ENCODE peak calls at places on chromosome 9, in six cellular contexts. One of them, this sample, is unnamed.

GRCh38 chr9:21030389-21031035 is 928 bp downstream of the HACD4 start:
- DNase-seq in HCT116: no peak
- DNase-seq in transverse colon: no peak
- DNase-seq in GM23338: peak
- DNase-seq in Panc1: no peak
- DNase-seq in breast epithelium: no peak
- DNase-seq in this sample: peak

GRCh38 chr9:69637801-69638200 is 34.4 kb downstream of the APBA1 start:
- DNase-seq in HCT116: no peak
- DNase-seq in transverse colon: no peak
- DNase-seq in GM23338: no peak
- DNase-seq in Panc1: no peak
- DNase-seq in breast epithelium: no peak
- DNase-seq in this sample: peak

GRCh38 chr9:693460-694390 is 147.8 kb upstream of the DMRT1 start:
- DNase-seq in HCT116: no peak
- DNase-seq in transverse colon: peak
- DNase-seq in GM23338: peak
- DNase-seq in Panc1: no peak
- DNase-seq in breast epithelium: no peak
- DNase-seq in this sample: peak

GRCh38 chr9:138120072-138120471 is 242.5 kb downstream of the CACNA1B start:
- DNase-seq in HCT116: no peak
- DNase-seq in transverse colon: no peak
- DNase-seq in GM23338: no peak
- DNase-seq in Panc1: no peak
- DNase-seq in breast epithelium: no peak
- DNase-seq in this sample: no peak

GRCh38 chr9:92328225-92328624 is 2.5 kb downstream of the CENPP start:
- DNase-seq in HCT116: peak
- DNase-seq in transverse colon: no peak
- DNase-seq in GM23338: peak
- DNase-seq in Panc1: no peak
- DNase-seq in breast epithelium: no peak
- DNase-seq in this sample: peak

GRCh38 chr9:28925184-28925583 is 1351.9 kb upstream of the C9orf72 start:
- DNase-seq in HCT116: no peak
- DNase-seq in transverse colon: no peak
- DNase-seq in GM23338: no peak
- DNase-seq in Panc1: no peak
- DNase-seq in breast epithelium: no peak
- DNase-seq in this sample: no peak

GRCh38 chr9:96256800-96257199 is 45.2 kb downstream of the HSD17B3 start:
- DNase-seq in HCT116: peak
- DNase-seq in transverse colon: no peak
- DNase-seq in GM23338: peak
- DNase-seq in Panc1: no peak
- DNase-seq in breast epithelium: no peak
- DNase-seq in this sample: peak

GRCh38 chr9:14439555-14439954 is 125.6 kb upstream of the NFIB start:
- DNase-seq in HCT116: no peak
- DNase-seq in transverse colon: no peak
- DNase-seq in GM23338: no peak
- DNase-seq in Panc1: no peak
- DNase-seq in breast epithelium: no peak
- DNase-seq in this sample: no peak

GRCh38 chr9:113143432-113144227 is 7.2 kb upstream of the SLC31A2 start:
- DNase-seq in HCT116: no peak
- DNase-seq in transverse colon: no peak
- DNase-seq in GM23338: no peak
- DNase-seq in Panc1: no peak
- DNase-seq in breast epithelium: no peak
- DNase-seq in this sample: no peak
- TF ChIP-seq POLR2AphosphoS5 in HCT116: no peak
- TF ChIP-seq POLR2AphosphoS5 in transverse colon: no peak
- TF ChIP-seq POLR2AphosphoS5 in GM23338: no peak
- TF ChIP-seq POLR2AphosphoS5 in Panc1: no peak
- TF ChIP-seq POLR2AphosphoS5 in breast epithelium: no peak
- TF ChIP-seq POLR2AphosphoS5 in this sample: no peak

DNA sequence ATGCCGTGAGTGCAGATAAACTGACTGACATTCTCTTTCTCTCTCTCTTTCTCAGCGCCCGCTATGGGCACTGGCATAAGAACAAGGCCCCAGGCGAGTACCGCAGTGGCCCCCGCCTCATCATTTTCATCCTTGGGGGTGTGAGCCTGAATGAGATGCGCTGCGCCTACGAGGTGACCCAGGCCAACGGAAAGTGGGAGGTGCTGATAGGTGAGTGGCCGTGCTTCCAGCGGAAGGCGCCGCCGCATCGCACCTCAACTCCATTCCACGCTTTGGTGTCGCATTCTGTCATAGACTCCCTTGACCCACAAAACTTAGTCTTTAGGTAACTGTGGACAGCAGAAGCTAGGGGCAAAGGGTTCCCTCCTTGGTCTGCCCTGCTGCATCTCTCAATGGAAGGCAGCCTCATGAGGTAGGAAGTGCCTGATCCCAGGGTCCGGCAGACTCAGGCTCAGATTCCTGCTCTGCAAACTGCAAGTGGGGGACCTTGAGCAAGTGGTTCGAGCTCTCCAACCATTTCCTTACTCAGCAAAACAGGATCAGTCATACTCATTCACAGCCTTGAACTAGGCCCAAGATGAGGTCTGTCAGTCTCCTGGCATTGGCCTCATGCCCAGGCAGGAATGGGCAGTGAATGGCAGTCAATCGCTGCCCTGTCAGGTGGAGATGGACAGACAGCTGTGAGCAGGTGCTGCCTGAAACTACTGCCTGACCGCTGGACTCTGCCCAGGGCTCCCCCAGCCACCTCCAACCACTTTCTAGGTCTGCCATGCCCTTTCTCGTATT is 24.2 kb upstream of the CFAP157 start:
- DNase-seq in HCT116: no peak
- DNase-seq in transverse colon: no peak
- DNase-seq in GM23338: no peak
- DNase-seq in Panc1: no peak
- DNase-seq in breast epithelium: no peak
- DNase-seq in this sample: no peak
- TF ChIP-seq POLR2AphosphoS5 in HCT116: no peak
- TF ChIP-seq POLR2AphosphoS5 in transverse colon: no peak
- TF ChIP-seq POLR2AphosphoS5 in GM23338: no peak
- TF ChIP-seq POLR2AphosphoS5 in Panc1: no peak
- TF ChIP-seq POLR2AphosphoS5 in breast epithelium: no peak
- TF ChIP-seq POLR2AphosphoS5 in this sample: no peak

DNA sequence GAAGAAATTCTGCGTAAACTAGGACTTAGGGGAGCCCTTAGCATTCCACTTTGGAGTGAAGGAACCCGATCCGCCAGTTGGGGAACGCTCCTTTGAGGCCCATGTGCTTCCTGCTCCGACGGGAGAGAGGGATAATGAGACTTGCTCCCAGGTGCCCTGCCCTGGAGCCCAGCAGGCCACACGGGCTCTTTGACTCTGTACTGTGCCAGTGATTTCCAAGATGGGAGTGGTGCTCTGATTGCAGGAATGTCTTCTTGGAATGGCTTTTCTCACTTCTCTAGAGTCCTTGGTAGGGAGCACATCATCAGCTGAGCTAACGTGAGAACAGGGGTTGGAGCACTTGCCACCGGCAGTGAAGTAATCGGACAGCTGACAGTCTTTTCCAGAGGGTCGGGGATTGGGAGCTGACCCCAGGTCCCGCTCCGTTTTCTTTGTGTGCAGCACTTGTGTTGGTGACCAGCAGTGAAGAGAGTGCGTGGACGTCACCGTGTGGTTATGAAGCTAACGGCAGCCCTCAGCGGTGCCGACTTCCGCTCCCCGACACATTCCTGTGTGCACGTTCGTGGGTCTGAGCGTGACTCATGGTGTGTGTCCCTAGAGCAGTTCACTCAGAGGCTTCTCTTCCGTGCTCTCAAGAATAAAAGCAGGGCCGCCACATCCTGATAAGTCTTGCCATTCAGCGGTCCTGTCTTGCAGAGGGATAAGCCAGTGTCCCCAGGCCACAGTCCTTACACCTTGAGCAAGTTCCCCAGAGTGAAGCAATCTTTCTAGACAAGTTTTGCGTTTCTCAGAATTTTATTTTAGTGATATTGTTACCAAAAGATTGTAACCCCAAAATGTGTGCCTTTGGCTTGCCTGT is 25.6 kb downstream of the ABL1 start:
- DNase-seq in HCT116: peak
- DNase-seq in transverse colon: peak
- DNase-seq in GM23338: peak
- DNase-seq in Panc1: no peak
- DNase-seq in breast epithelium: peak
- DNase-seq in this sample: peak
- TF ChIP-seq POLR2AphosphoS5 in HCT116: no peak
- TF ChIP-seq POLR2AphosphoS5 in transverse colon: peak
- TF ChIP-seq POLR2AphosphoS5 in GM23338: no peak
- TF ChIP-seq POLR2AphosphoS5 in Panc1: no peak
- TF ChIP-seq POLR2AphosphoS5 in breast epithelium: peak
- TF ChIP-seq POLR2AphosphoS5 in this sample: peak

DNA sequence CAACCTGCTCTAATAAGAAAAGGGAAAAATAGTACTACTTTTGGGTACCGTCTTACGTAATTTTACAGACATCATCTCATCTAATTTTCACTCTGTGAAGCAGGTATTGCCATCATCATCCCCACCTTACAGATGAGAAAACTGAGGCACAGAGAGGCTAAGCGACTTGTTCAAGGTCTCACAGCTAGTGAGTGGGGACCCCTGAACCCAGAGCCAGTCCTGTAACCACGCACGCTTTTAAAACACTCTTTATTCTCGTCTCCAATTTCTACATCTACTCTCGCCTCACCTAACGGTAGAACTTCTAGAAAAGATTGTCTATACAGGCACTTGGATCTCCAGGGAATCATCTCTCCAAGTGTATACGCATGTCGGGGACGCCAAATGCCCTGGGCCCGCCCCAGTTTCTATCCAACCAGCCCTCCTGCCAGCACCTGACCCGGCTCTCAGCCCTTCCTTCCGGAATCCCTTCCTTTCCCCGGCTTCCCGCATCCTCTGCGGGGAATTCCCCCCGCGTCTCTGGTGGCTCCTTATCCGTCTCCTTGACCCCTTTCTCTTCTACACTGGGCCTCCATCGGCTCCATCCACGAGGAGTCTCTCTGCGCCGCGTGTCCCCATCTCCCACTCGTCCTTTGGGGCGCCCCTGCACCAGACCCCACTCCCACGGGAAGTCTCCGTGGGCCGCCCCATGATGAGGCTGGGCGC is 1.6 kb upstream of the TRAF1 start:
- DNase-seq in HCT116: no peak
- DNase-seq in transverse colon: peak
- DNase-seq in GM23338: peak
- DNase-seq in Panc1: no peak
- DNase-seq in breast epithelium: no peak
- DNase-seq in this sample: peak
- TF ChIP-seq POLR2AphosphoS5 in HCT116: no peak
- TF ChIP-seq POLR2AphosphoS5 in transverse colon: no peak
- TF ChIP-seq POLR2AphosphoS5 in GM23338: no peak
- TF ChIP-seq POLR2AphosphoS5 in Panc1: no peak
- TF ChIP-seq POLR2AphosphoS5 in breast epithelium: no peak
- TF ChIP-seq POLR2AphosphoS5 in this sample: peak

DNA sequence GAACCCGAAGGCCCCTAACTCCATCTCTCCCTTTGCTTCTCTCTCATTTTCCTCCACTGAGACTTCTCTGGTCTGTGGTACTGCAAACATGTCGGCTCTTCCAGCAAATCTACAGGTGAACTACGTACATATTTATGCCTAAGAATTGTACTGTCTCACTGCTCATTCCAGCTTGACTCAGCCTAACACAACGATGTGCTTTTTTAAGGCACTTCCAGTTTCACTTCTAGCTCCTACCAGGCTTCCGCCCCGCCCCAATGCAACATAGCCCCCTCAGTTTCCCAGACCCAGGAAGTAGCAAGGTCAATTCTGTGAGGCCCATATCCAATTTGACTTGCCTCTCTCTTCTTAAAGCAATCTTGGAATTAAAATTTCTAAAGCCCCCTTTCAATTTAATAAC is 70.8 kb upstream of the RNF38 start:
- DNase-seq in HCT116: no peak
- DNase-seq in transverse colon: peak
- DNase-seq in GM23338: no peak
- DNase-seq in Panc1: no peak
- DNase-seq in breast epithelium: peak
- DNase-seq in this sample: peak
- TF ChIP-seq POLR2AphosphoS5 in HCT116: no peak
- TF ChIP-seq POLR2AphosphoS5 in transverse colon: no peak
- TF ChIP-seq POLR2AphosphoS5 in GM23338: no peak
- TF ChIP-seq POLR2AphosphoS5 in Panc1: no peak
- TF ChIP-seq POLR2AphosphoS5 in breast epithelium: no peak
- TF ChIP-seq POLR2AphosphoS5 in this sample: no peak